ENCODE peak calls at places on chromosome 13, in five cellular contexts. R is activated T-helper 1 cell treated with anti-CD3 and anti-CD28 coated beads, Interleukin-12 subunit alpha, Interleukin-12 subunit beta, Interleukin-2, Interleukin-4 antibody, amounts not matched to agents 30 ng/mL and 10 ng/mL and 1 ng/mL, durations not matched to agents 14 hours and 24 hours and 36 hours; G is AML-193; B is T-helper 17 cell; A is AG08395. Q is an unnamed sample.

GRCh38 chr13:110528911-110529310 is 32.6 kb downstream of the RAB20 start:
- DNase-seq in R (no peak), G (no peak), B (no peak), A (no peak), Q (no peak)

GRCh38 chr13:101941095-101941777 is 460.6 kb downstream of the FGF14 start:
- DNase-seq in R (no peak), G (peak), B (no peak), A (peak), Q (no peak)

GRCh38 chr13:20716951-20717350 is 13.5 kb downstream of the IL17D start:
- DNase-seq in R (no peak), G (no peak), B (no peak), A (no peak), Q (no peak)

GRCh38 chr13:106121173-106121754 is 414.2 kb downstream of the EFNB2 start:
- DNase-seq in R (no peak), G (no peak), B (no peak), A (no peak), Q (no peak)

GRCh38 chr13:59263531-59263930 is 900.2 kb downstream of the DIAPH3 start:
- DNase-seq in R (no peak), G (no peak), B (no peak), A (no peak), Q (no peak)

GRCh38 chr13:35789335-35790166 is 313.1 kb upstream of the MAB21L1 start:
- DNase-seq in R (no peak), G (peak), B (no peak), A (peak), Q (peak)

GRCh38 chr13:114148521-114148855 is 16.1 kb upstream of the RASA3 start:
- DNase-seq in R (peak), G (peak), B (peak), A (no peak), Q (no peak)

GRCh38 chr13:76882431-76882830 is 3.8 kb downstream of the KCTD12 start:
- DNase-seq in R (no peak), G (peak), B (no peak), A (peak), Q (peak)

GRCh38 chr13:30880756-30881155 is 25.3 kb upstream of the MEDAG start:
- DNase-seq in R (no peak), G (no peak), B (no peak), A (peak), Q (no peak)

GRCh38 chr13:57629821-57630235 is 1.7 kb upstream of the PCDH17 start:
- DNase-seq in R (no peak), G (no peak), B (no peak), A (peak), Q (peak)

GRCh38 chr13:79352107-79352506 is 53.9 kb downstream of the RBM26 start:
- DNase-seq in R (no peak), G (no peak), B (no peak), A (no peak), Q (no peak)

GRCh38 chr13:113967206-113967720 is 6.6 kb downstream of the C13orf46 start:
- DNase-seq in R (no peak), G (no peak), B (no peak), A (no peak), Q (no peak)

GRCh38 chr13:26473571-26474230 is 83.8 kb upstream of the WASF3 start:
- DNase-seq in R (no peak), G (no peak), B (no peak), A (no peak), Q (no peak)

GRCh38 chr13:59531571-59532091 is 632.1 kb downstream of the DIAPH3 start:
- DNase-seq in R (no peak), G (peak), B (no peak), A (no peak), Q (peak)

GRCh38 chr13:106145997-106146864 is 389.2 kb downstream of the EFNB2 start:
- DNase-seq in R (no peak), G (peak), B (no peak), A (no peak), Q (no peak)

GRCh38 chr13:30581582-30581981 is 36.1 kb upstream of the USPL1 start:
- DNase-seq in R (no peak), G (peak), B (no peak), A (no peak), Q (no peak)

GRCh38 chr13:103188688-103189326 is 122.6 kb upstream of the SLC10A2 start:
- DNase-seq in R (no peak), G (peak), B (no peak), A (no peak), Q (peak)

GRCh38 chr13:27619711-27620376 is 485 bp downstream of the LNX2 start:
- DNase-seq in R (peak), G (peak), B (peak), A (peak), Q (peak)

GRCh38 chr13:41916173-41916954 is 44.5 kb downstream of the VWA8 start:
- DNase-seq in R (no peak), G (peak), B (no peak), A (peak), Q (no peak)

GRCh38 chr13:52862358-52863206 is 14.1 kb upstream of the PCDH8 start:
- DNase-seq in R (no peak), G (peak), B (no peak), A (no peak), Q (no peak)

GRCh38 chr13:41802033-41802683 is 158.8 kb downstream of the VWA8 start:
- DNase-seq in R (no peak), G (no peak), B (no peak), A (no peak), Q (no peak)

GRCh38 chr13:50075619-50076097 is 60.4 kb downstream of the KCNRG start:
- DNase-seq in R (no peak), G (peak), B (no peak), A (no peak), Q (no peak)

GRCh38 chr13:26247011-26247410 is 6.9 kb upstream of the CDK8 start:
- DNase-seq in R (no peak), G (no peak), B (no peak), A (no peak), Q (no peak)

GRCh38 chr13:43489168-43489730 is 297.5 kb downstream of the ENOX1 start:
- DNase-seq in R (no peak), G (no peak), B (no peak), A (no peak), Q (no peak)

GRCh38 chr13:102536196-102536595 is 60.6 kb upstream of the TPP2 start:
- DNase-seq in R (no peak), G (no peak), B (no peak), A (no peak), Q (no peak)

GRCh38 chr13:98504371-98504963 is 72.4 kb downstream of the STK24 start:
- DNase-seq in R (peak), G (no peak), B (no peak), A (no peak), Q (no peak)

GRCh38 chr13:48448963-48449614 is 36.2 kb upstream of the LPAR6 start:
- DNase-seq in R (no peak), G (peak), B (no peak), A (peak), Q (no peak)

GRCh38 chr13:97660488-97661086 is 226.6 kb downstream of the RAP2A start:
- DNase-seq in R (no peak), G (no peak), B (no peak), A (no peak), Q (no peak)